ENCODE peak calls at places on chromosomes 12 and 14, in ten cellular contexts. J is SW480; F is anterior cingulate cortex; P is stomach; M is HuH-7.5; E is M059J; Z is BJ; Y is GM03348; V is RWPE1; G is CD8-positive, alpha-beta T cell. I is an unnamed sample.
A peak's percentile ranks its signal among the peaks of the same experiment; 100 is the strongest.

GRCh38 chr14:99564256-99564902 is 39.6 kb downstream of the CCDC85C start:
- DNase-seq in J (no peak), F (no peak), P (peak; percentile 73), M (no peak), E (peak; percentile 69), Z (no peak), Y (peak; percentile 30), V (no peak), G (no peak), I (peak; percentile 92)

GRCh38 chr12:27840229-27840999 is 60.4 kb upstream of the MANSC4 start:
- DNase-seq in J (peak; percentile 49), F (no peak), P (no peak), M (no peak), E (no peak), Z (no peak), Y (peak; percentile 30), V (no peak), G (no peak), I (no peak)

GRCh38 chr14:89233184-89233583 is 183.8 kb downstream of the FOXN3 start:
- DNase-seq in J (no peak), F (no peak), P (no peak), M (no peak), E (no peak), Z (no peak), Y (no peak), V (no peak), G (no peak), I (no peak)

GRCh38 chr12:29660847-29661246 is 122.9 kb downstream of the TMTC1 start:
- DNase-seq in J (no peak), F (no peak), P (no peak), M (no peak), E (no peak), Z (no peak), Y (no peak), V (no peak), G (no peak), I (no peak)

GRCh38 chr12:12008931-12009611 is 61.7 kb upstream of the BCL2L14 start:
- DNase-seq in J (peak; percentile 86), F (peak; percentile 39), P (no peak), M (no peak), E (peak; percentile 98), Z (no peak), Y (peak; percentile 50), V (peak; percentile 55), G (peak; percentile 49), I (peak; percentile 65)

GRCh38 chr12:29640589-29641345 is 143.0 kb downstream of the TMTC1 start:
- DNase-seq in J (peak; percentile 86), F (no peak), P (no peak), M (no peak), E (peak; percentile 70), Z (no peak), Y (no peak), V (peak; percentile 6), G (no peak), I (no peak)

GRCh38 chr12:10747730-10748129 is 24.6 kb upstream of the YBX3 start:
- DNase-seq in J (no peak), F (no peak), P (no peak), M (no peak), E (no peak), Z (no peak), Y (no peak), V (no peak), G (no peak), I (no peak)

GRCh38 chr12:53743277-53744129 is 8.3 kb downstream of the CISTR start:
- DNase-seq in J (peak; percentile 59), F (peak; percentile 19), P (peak; percentile 61), M (peak; percentile 89), E (peak; percentile 58), Z (no peak), Y (peak; percentile 87), V (peak; percentile 80), G (peak; percentile 63), I (peak; percentile 14)

GRCh38 chr12:18718462-18718861 is 19.4 kb downstream of the PLCZ1 start:
- DNase-seq in J (no peak), F (no peak), P (no peak), M (no peak), E (peak; percentile 21), Z (no peak), Y (no peak), V (no peak), G (no peak), I (no peak)

GRCh38 chr12:75979181-75979580 is 52.4 kb downstream of the PHLDA1 start:
- DNase-seq in J (peak; percentile 93), F (no peak), P (no peak), M (no peak), E (peak; percentile 88), Z (no peak), Y (no peak), V (peak; percentile 33), G (no peak), I (no peak)

GRCh38 chr12:59401862-59402261 is 194.0 kb upstream of the SLC16A7 start:
- DNase-seq in J (no peak), F (no peak), P (no peak), M (no peak), E (peak; percentile 47), Z (no peak), Y (no peak), V (no peak), G (no peak), I (no peak)

GRCh38 chr14:100144996-100145646 is 14.3 kb downstream of the DEGS2 start:
- DNase-seq in J (no peak), F (no peak), P (peak; percentile 84), M (peak; percentile 52), E (no peak), Z (no peak), Y (no peak), V (no peak), G (no peak), I (no peak)

GRCh38 chr12:72234871-72235270 is 37.3 kb upstream of the TRHDE start:
- DNase-seq in J (no peak), F (no peak), P (no peak), M (no peak), E (no peak), Z (no peak), Y (no peak), V (no peak), G (no peak), I (no peak)

GRCh38 chr12:47408171-47408871 is 297.5 kb downstream of the RPAP3 start:
- DNase-seq in J (peak; percentile 20), F (no peak), P (no peak), M (peak; percentile 29), E (peak; percentile 52), Z (no peak), Y (no peak), V (peak; percentile 26), G (peak; percentile 42), I (no peak)

GRCh38 chr12:104600790-104601739 is 144.3 kb downstream of the CHST11 start:
- DNase-seq in J (no peak), F (no peak), P (no peak), M (no peak), E (no peak), Z (no peak), Y (no peak), V (no peak), G (no peak), I (no peak)

GRCh38 chr12:122022393-122023338 is 982 bp downstream of the BCL7A start:
- DNase-seq in J (no peak), F (no peak), P (peak; percentile 31), M (peak; percentile 42), E (peak; percentile 25), Z (no peak), Y (peak; percentile 64), V (peak; percentile 42), G (no peak), I (peak; percentile 16)

GRCh38 chr14:72745991-72746980 is 147.6 kb downstream of the DPF3 start:
- DNase-seq in J (no peak), F (no peak), P (peak; percentile 15), M (no peak), E (peak; percentile 72), Z (peak; percentile 35), Y (peak; percentile 87), V (peak; percentile 19), G (no peak), I (no peak)